ENCODE peak calls at places on chromosomes 5 and 9, in six cellular contexts. F, W, T, N, L and B are unnamed samples.

GRCh38 chr5:38719916-38720315 is 125.9 kb upstream of the OSMR start:
- DNase-seq in F (peak; percentile 46), N (peak; percentile 44), T (no peak), L (no peak), W (no peak), B (peak; percentile 50)

GRCh38 chr9:96075111-96075510 is 199.6 kb downstream of the ERCC6L2 start:
- DNase-seq in L (no peak), N (no peak), T (no peak), W (no peak), F (no peak), B (peak; percentile 14)

GRCh38 chr5:121189569-121190305 is 661.9 kb upstream of the FTMT start:
- DNase-seq in N (peak; percentile 47), L (no peak), W (no peak), F (peak; percentile 77), T (no peak), B (peak; percentile 39)

GRCh38 chr9:114911167-114911821 is 19.1 kb downstream of the TNFSF8 start:
- DNase-seq in T (peak; percentile 51), L (no peak), F (peak; percentile 61), N (peak; percentile 60), W (no peak), B (peak; percentile 62)

GRCh38 chr5:108857905-108858304 is 110.2 kb downstream of the FER start:
- DNase-seq in F (no peak), N (no peak), W (no peak), L (no peak), T (no peak), B (no peak)

GRCh38 chr9:24552526-24552925 is 6.8 kb upstream of the IZUMO3 start:
- DNase-seq in T (no peak), F (no peak), N (no peak), W (no peak), L (no peak), B (no peak)

GRCh38 chr5:111999286-111999685 is 242.3 kb upstream of the NREP start:
- DNase-seq in T (no peak), F (peak; percentile 65), L (no peak), N (peak; percentile 49), W (no peak), B (no peak)

GRCh38 chr9:78001946-78002731 is 29.5 kb downstream of the GNAQ start:
- DNase-seq in T (no peak), N (no peak), F (peak; percentile 20), W (no peak), L (no peak), B (no peak)

GRCh38 chr9:15244001-15244441 is 63.0 kb downstream of the TTC39B start:
- DNase-seq in N (no peak), T (no peak), L (no peak), W (no peak), F (peak; percentile 56), B (peak; percentile 36)

GRCh38 chr9:112434487-112434886 is 52.1 kb upstream of the KIAA1958 start:
- DNase-seq in L (no peak), T (no peak), F (no peak), N (no peak), W (no peak), B (no peak)

GRCh38 chr5:173688708-173689107 is 72.3 kb upstream of the BOD1 start:
- DNase-seq in T (no peak), W (no peak), N (no peak), F (no peak), L (no peak), B (no peak)

GRCh38 chr5:83277953-83278352 is 193.6 kb upstream of the VCAN start:
- DNase-seq in T (no peak), W (no peak), N (no peak), F (no peak), L (no peak), B (no peak)

GRCh38 chr5:74376187-74376586 is 264.3 kb downstream of the ENC1 start:
- DNase-seq in L (no peak), F (no peak), N (no peak), W (no peak), T (no peak), B (no peak)

GRCh38 chr9:36504154-36504550 is 68.5 kb upstream of the MELK start:
- DNase-seq in F (no peak), N (no peak), L (no peak), W (no peak), T (no peak), B (no peak)

GRCh38 chr9:10612649-10613398 is at the start of gene PTPRD:
- DNase-seq in T (peak; percentile 30), F (peak; percentile 15), N (peak; percentile 75), W (peak; percentile 80), L (peak; percentile 55), B (peak; percentile 85)

GRCh38 chr9:33690156-33690908 is 105.0 kb upstream of the PRSS3 start:
- DNase-seq in W (no peak), T (peak; percentile 13), L (no peak), F (no peak), N (no peak), B (no peak)

GRCh38 chr9:76109953-76110352 is 219.5 kb downstream of the PCSK5 start:
- DNase-seq in W (no peak), N (no peak), L (no peak), F (no peak), T (no peak), B (peak; percentile 86)

GRCh38 chr5:168947212-168947868 is 353.6 kb downstream of the SLIT3 start:
- DNase-seq in N (peak; percentile 62), W (peak; percentile 50), F (peak; percentile 55), T (no peak), L (no peak), B (peak; percentile 37)

GRCh38 chr9:28883209-28883608 is 1309.9 kb upstream of the C9orf72 start:
- DNase-seq in N (no peak), F (no peak), L (no peak), T (no peak), W (no peak), B (no peak)

GRCh38 chr9:126658964-126659555 is 45.3 kb downstream of the LMX1B start:
- DNase-seq in N (no peak), W (peak; percentile 41), L (no peak), F (no peak), T (no peak), B (no peak)

GRCh38 chr5:172223901-172224873 is 30.2 kb downstream of the EFCAB9 start:
- DNase-seq in T (no peak), N (no peak), L (no peak), W (no peak), F (no peak), B (no peak)

GRCh38 chr5:102523541-102524175 is 24.9 kb upstream of the SLCO6A1 start:
- DNase-seq in N (no peak), L (no peak), W (no peak), T (no peak), F (no peak), B (no peak)

GRCh38 chr5:113336975-113337374 is 97.8 kb downstream of the TSSK1B start:
- DNase-seq in W (no peak), T (no peak), N (peak; percentile 79), F (peak; percentile 92), L (no peak), B (peak; percentile 64)

GRCh38 chr9:110266786-110267185 is 10.5 kb upstream of the TXN start:
- DNase-seq in N (no peak), L (no peak), T (no peak), F (no peak), W (no peak), B (no peak)

GRCh38 chr9:85541876-85542275 is 199.9 kb downstream of the AGTPBP1 start:
- DNase-seq in W (no peak), N (no peak), F (no peak), T (no peak), L (no peak), B (no peak)

GRCh38 chr5:88480766-88481499 is 212.3 kb upstream of the TMEM161B start:
- DNase-seq in L (no peak), N (no peak), F (no peak), W (no peak), T (no peak), B (no peak)

GRCh38 chr9:12774861-12775367 is at the start of gene LURAP1L:
- DNase-seq in W (no peak), F (peak; percentile 83), T (peak; percentile 33), L (peak; percentile 68), N (peak; percentile 70), B (peak; percentile 91)

GRCh38 chr9:1869843-1870242 is 145.3 kb upstream of the SMARCA2 start:
- DNase-seq in L (no peak), N (peak; percentile 44), T (no peak), F (peak; percentile 1), W (no peak), B (peak; percentile 42)

GRCh38 chr5:146828385-146828784 is 50.2 kb downstream of the PPP2R2B start:
- DNase-seq in W (no peak), F (no peak), N (no peak), T (no peak), L (no peak), B (no peak)

GRCh38 chr5:141186897-141187512 is at the start of gene PCDHB9:
- DNase-seq in W (no peak), N (peak; percentile 63), T (peak; percentile 29), L (no peak), F (peak; percentile 8), B (no peak)

GRCh38 chr5:118647587-118647986 is 340.8 kb downstream of the DTWD2 start:
- DNase-seq in L (no peak), F (no peak), T (no peak), W (no peak), N (no peak), B (no peak)

GRCh38 chr5:55218966-55219365 is 8.1 kb downstream of the MCIDAS start:
- DNase-seq in F (no peak), N (no peak), T (peak; percentile 93), W (peak; percentile 94), L (no peak), B (peak; percentile 98)

GRCh38 chr9:30718483-30718882 is 1666.0 kb upstream of the ACO1 start:
- DNase-seq in W (no peak), L (no peak), F (no peak), T (no peak), N (no peak), B (no peak)

GRCh38 chr5:68251386-68251785 is 35.8 kb downstream of the PIK3R1 start:
- DNase-seq in W (no peak), N (peak; percentile 60), L (no peak), F (peak; percentile 50), T (no peak), B (peak; percentile 42)

GRCh38 chr9:40927260-40927631 is 201.2 kb downstream of the FOXD4L6 start:
- DNase-seq in W (no peak), L (no peak), T (no peak), N (no peak), F (no peak), B (no peak)

GRCh38 chr9:133953621-133953975 is 38.5 kb downstream of the VAV2 start:
- DNase-seq in T (no peak), W (peak; percentile 50), L (no peak), N (no peak), F (no peak), B (no peak)

GRCh38 chr9:136557036-136557435 is 11.2 kb upstream of the NOTCH1 start:
- DNase-seq in F (no peak), N (no peak), L (no peak), T (no peak), W (peak; percentile 70), B (no peak)

GRCh38 chr9:116646661-116647514 is 40.2 kb upstream of the TRIM32 start:
- DNase-seq in F (peak; percentile 81), W (no peak), T (no peak), L (no peak), N (peak; percentile 53), B (peak; percentile 63)

GRCh38 chr5:61332891-61333350 is 863 bp downstream of the ZSWIM6 start:
- DNase-seq in W (peak; percentile 87), L (peak; percentile 78), N (peak; percentile 82), T (no peak), F (peak; percentile 74), B (peak; percentile 72)

GRCh38 chr5:149961186-149961685 is 678 bp downstream of the SLC26A2 start:
- DNase-seq in T (no peak), W (no peak), L (no peak), F (no peak), N (no peak), B (no peak)